ENCODE peak calls at places on chromosomes 5 and 9, in seven cellular contexts. One of them, this sample, is unnamed.

GRCh38 chr5:152994040-152994439 is 496.4 kb upstream of the GRIA1 start:
- DNase-seq in MM.1S: no peak
- DNase-seq in GM23338: no peak
- DNase-seq in SK-N-SH: no peak
- DNase-seq in OCI-LY7: no peak
- DNase-seq in PC-3: no peak
- DNase-seq in HCT116: no peak
- DNase-seq in this sample: no peak

GRCh38 chr9:29325855-29326254 is 1752.6 kb upstream of the C9orf72 start:
- DNase-seq in MM.1S: no peak
- DNase-seq in OCI-LY7: no peak
- DNase-seq in PC-3: no peak
- DNase-seq in SK-N-SH: no peak
- DNase-seq in HCT116: no peak
- DNase-seq in GM23338: peak; percentile 76
- DNase-seq in this sample: no peak

GRCh38 chr5:137751869-137752491 is 2.2 kb downstream of the HNRNPA0 start:
- DNase-seq in MM.1S: peak; percentile 39
- DNase-seq in OCI-LY7: peak; percentile 57
- DNase-seq in SK-N-SH: peak; percentile 32
- DNase-seq in GM23338: peak; percentile 79
- DNase-seq in HCT116: peak; percentile 64
- DNase-seq in PC-3: peak; percentile 68
- DNase-seq in this sample: peak; percentile 76

GRCh38 chr5:88049737-88050136 is 218.9 kb downstream of the TMEM161B start:
- DNase-seq in SK-N-SH: no peak
- DNase-seq in HCT116: no peak
- DNase-seq in OCI-LY7: no peak
- DNase-seq in MM.1S: no peak
- DNase-seq in PC-3: no peak
- DNase-seq in GM23338: peak; percentile 19
- DNase-seq in this sample: no peak

GRCh38 chr9:81594415-81594814 is 94.9 kb downstream of the TLE1 start:
- DNase-seq in MM.1S: no peak
- DNase-seq in PC-3: no peak
- DNase-seq in HCT116: no peak
- DNase-seq in GM23338: no peak
- DNase-seq in OCI-LY7: no peak
- DNase-seq in SK-N-SH: no peak
- DNase-seq in this sample: no peak

GRCh38 chr5:68230285-68230684 is 14.7 kb downstream of the PIK3R1 start:
- DNase-seq in OCI-LY7: no peak
- DNase-seq in SK-N-SH: no peak
- DNase-seq in MM.1S: no peak
- DNase-seq in GM23338: no peak
- DNase-seq in HCT116: no peak
- DNase-seq in PC-3: no peak
- DNase-seq in this sample: no peak

GRCh38 chr5:113891491-113891890 is 378.0 kb downstream of the YTHDC2 start:
- DNase-seq in OCI-LY7: no peak
- DNase-seq in MM.1S: no peak
- DNase-seq in PC-3: no peak
- DNase-seq in GM23338: peak; percentile 37
- DNase-seq in SK-N-SH: no peak
- DNase-seq in HCT116: no peak
- DNase-seq in this sample: no peak

GRCh38 chr9:14782652-14783051 is 60.1 kb upstream of the CER1 start:
- DNase-seq in HCT116: no peak
- DNase-seq in PC-3: peak; percentile 49
- DNase-seq in GM23338: no peak
- DNase-seq in OCI-LY7: no peak
- DNase-seq in SK-N-SH: no peak
- DNase-seq in MM.1S: no peak
- DNase-seq in this sample: no peak

GRCh38 chr5:137613554-137614265 is 114.6 kb upstream of the SPOCK1 start:
- DNase-seq in MM.1S: no peak
- DNase-seq in SK-N-SH: no peak
- DNase-seq in OCI-LY7: no peak
- DNase-seq in PC-3: peak; percentile 13
- DNase-seq in GM23338: no peak
- DNase-seq in HCT116: no peak
- DNase-seq in this sample: no peak

GRCh38 chr5:173781826-173782670 is 106.1 kb upstream of the CPEB4 start:
- DNase-seq in OCI-LY7: peak; percentile 75
- DNase-seq in PC-3: peak; percentile 75
- DNase-seq in SK-N-SH: peak; percentile 54
- DNase-seq in MM.1S: no peak
- DNase-seq in GM23338: no peak
- DNase-seq in HCT116: no peak
- DNase-seq in this sample: peak; percentile 68
- H3K9me2 ChIP-seq in OCI-LY7: no peaks in the 10 kb centered on the region
- H3K9me2 ChIP-seq in PC-3: no peaks in the 10 kb centered on the region
- H3K9me2 ChIP-seq in SK-N-SH: no peaks in the 10 kb centered on the region
- H3K9me2 ChIP-seq in MM.1S: no peaks in the 10 kb centered on the region
- H3K9me2 ChIP-seq in GM23338: peaks cover 3% of the 10 kb centered on the region
- H3K9me2 ChIP-seq in HCT116: no peaks in the 10 kb centered on the region
- H3K9me2 ChIP-seq in this sample: no peaks in the 10 kb centered on the region

GRCh38 chr9:126915281-126915816 is 767 bp downstream of the RALGPS1 start:
- DNase-seq in MM.1S: peak; percentile 85
- DNase-seq in OCI-LY7: peak; percentile 61
- DNase-seq in SK-N-SH: no peak
- DNase-seq in HCT116: peak; percentile 19
- DNase-seq in GM23338: peak; percentile 96
- DNase-seq in PC-3: peak; percentile 61
- DNase-seq in this sample: peak; percentile 94

GRCh38 chr9:126914458-126915280 is at the start of gene RALGPS1:
- DNase-seq in PC-3: peak; percentile 91
- DNase-seq in GM23338: peak; percentile 99
- DNase-seq in SK-N-SH: peak; percentile 99
- DNase-seq in MM.1S: peak; percentile 99
- DNase-seq in HCT116: peak; percentile 91
- DNase-seq in OCI-LY7: peak; percentile 95
- DNase-seq in this sample: peak; percentile 98

GRCh38 chr9:126915846-126916543 is 1.4 kb downstream of the RALGPS1 start:
- DNase-seq in MM.1S: no peak
- DNase-seq in HCT116: no peak
- DNase-seq in GM23338: no peak
- DNase-seq in SK-N-SH: no peak
- DNase-seq in OCI-LY7: no peak
- DNase-seq in PC-3: no peak
- DNase-seq in this sample: peak; percentile 56

GRCh38 chr9:126919193-126919592 is 4.6 kb downstream of the RALGPS1 start:
- DNase-seq in SK-N-SH: no peak
- DNase-seq in MM.1S: no peak
- DNase-seq in HCT116: no peak
- DNase-seq in OCI-LY7: no peak
- DNase-seq in PC-3: no peak
- DNase-seq in GM23338: no peak
- DNase-seq in this sample: peak; percentile 30

GRCh38 chr9:126916909-126917308 is 2.3 kb downstream of the RALGPS1 start:
- DNase-seq in OCI-LY7: peak; percentile 30
- DNase-seq in PC-3: no peak
- DNase-seq in HCT116: peak; percentile 16
- DNase-seq in GM23338: peak; percentile 58
- DNase-seq in MM.1S: no peak
- DNase-seq in SK-N-SH: no peak
- DNase-seq in this sample: no peak
- TF ChIP-seq CTCF in OCI-LY7: peak; percentile 50
- TF ChIP-seq CTCF in PC-3: no peak
- TF ChIP-seq CTCF in HCT116: peak; percentile 36
- TF ChIP-seq CTCF in GM23338: peak; percentile 47
- TF ChIP-seq CTCF in MM.1S: peak; percentile 11
- TF ChIP-seq CTCF in SK-N-SH: peak; percentile 9
- TF ChIP-seq CTCF in this sample: no peak

GRCh38 chr9:109164040-109164439 is 3.0 kb downstream of the FRRS1L start:
- DNase-seq in GM23338: no peak
- DNase-seq in SK-N-SH: no peak
- DNase-seq in HCT116: no peak
- DNase-seq in OCI-LY7: peak; percentile 51
- DNase-seq in PC-3: no peak
- DNase-seq in MM.1S: no peak
- DNase-seq in this sample: no peak

GRCh38 chr9:109166171-109166770 is 778 bp downstream of the FRRS1L start:
- DNase-seq in GM23338: peak; percentile 42
- DNase-seq in MM.1S: no peak
- DNase-seq in HCT116: no peak
- DNase-seq in PC-3: no peak
- DNase-seq in SK-N-SH: peak; percentile 51
- DNase-seq in OCI-LY7: no peak
- DNase-seq in this sample: no peak

GRCh38 chr9:109167716-109168115 is 667 bp upstream of the FRRS1L start:
- DNase-seq in PC-3: no peak
- DNase-seq in SK-N-SH: peak; percentile 20
- DNase-seq in GM23338: no peak
- DNase-seq in MM.1S: no peak
- DNase-seq in HCT116: no peak
- DNase-seq in OCI-LY7: no peak
- DNase-seq in this sample: no peak

GRCh38 chr9:109168170-109168569 is 1.1 kb upstream of the FRRS1L start:
- DNase-seq in PC-3: no peak
- DNase-seq in SK-N-SH: no peak
- DNase-seq in HCT116: no peak
- DNase-seq in OCI-LY7: no peak
- DNase-seq in MM.1S: no peak
- DNase-seq in GM23338: no peak
- DNase-seq in this sample: no peak

DNA sequence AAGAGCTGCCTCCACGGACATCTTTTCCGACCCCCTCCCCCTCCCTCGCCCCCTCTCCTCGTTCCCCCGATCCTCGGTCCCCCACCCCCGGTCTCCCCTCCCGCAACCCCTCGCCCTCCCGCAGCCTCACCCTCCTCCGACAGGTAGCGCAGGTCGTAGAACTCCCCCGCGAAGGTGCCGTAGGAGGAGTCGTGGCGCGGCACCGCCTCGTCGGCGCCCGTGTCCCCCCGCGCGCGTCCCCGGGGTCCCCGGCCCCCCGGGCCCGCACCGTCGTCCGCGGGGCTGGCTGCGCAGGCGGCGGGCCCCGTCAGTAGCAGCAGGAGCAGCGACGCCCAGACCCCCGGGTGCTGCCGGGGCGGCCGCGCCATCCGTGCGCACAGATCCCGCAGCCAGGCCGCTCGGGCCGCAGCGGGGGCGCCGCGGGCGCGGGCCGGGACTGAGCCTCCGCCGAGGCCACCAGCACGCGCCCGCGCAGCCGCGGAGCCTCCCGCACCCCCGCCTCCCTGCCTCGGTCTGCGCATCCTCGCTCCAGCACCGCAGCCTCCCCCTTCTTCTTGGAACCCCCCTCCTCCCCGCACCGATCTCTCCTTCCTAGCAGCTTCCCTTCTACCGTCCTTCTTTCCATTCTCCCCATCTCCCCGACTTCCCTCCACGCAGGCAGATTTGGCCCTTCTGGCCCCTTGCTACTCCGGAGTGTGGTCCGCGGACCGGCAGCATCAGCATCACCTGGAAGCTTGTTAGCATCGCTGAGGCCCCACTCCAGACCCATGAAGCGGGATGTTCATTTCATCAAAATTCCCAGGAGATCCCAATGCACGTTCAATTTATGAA is at the start of gene FRRS1L:
- DNase-seq in SK-N-SH: peak; percentile 91
- DNase-seq in OCI-LY7: no peak
- DNase-seq in MM.1S: no peak
- DNase-seq in GM23338: peak; percentile 71
- DNase-seq in HCT116: no peak
- DNase-seq in PC-3: no peak
- DNase-seq in this sample: peak; percentile 50
- TF ChIP-seq EZH2phosphoT487 in SK-N-SH: no peak
- TF ChIP-seq EZH2phosphoT487 in OCI-LY7: no peak
- TF ChIP-seq EZH2phosphoT487 in MM.1S: no peak
- TF ChIP-seq EZH2phosphoT487 in GM23338: no peak
- TF ChIP-seq EZH2phosphoT487 in HCT116: no peak
- TF ChIP-seq EZH2phosphoT487 in PC-3: no peak
- TF ChIP-seq EZH2phosphoT487 in this sample: no peak

GRCh38 chr5:12214631-12215030 is 310.4 kb upstream of the CTNND2 start:
- DNase-seq in GM23338: no peak
- DNase-seq in SK-N-SH: no peak
- DNase-seq in PC-3: peak; percentile 69
- DNase-seq in HCT116: no peak
- DNase-seq in MM.1S: no peak
- DNase-seq in OCI-LY7: no peak
- DNase-seq in this sample: no peak
- H3K9me2 ChIP-seq in GM23338: peaks cover 4% of the 10 kb centered on the region
- H3K9me2 ChIP-seq in SK-N-SH: no peaks in the 10 kb centered on the region
- H3K9me2 ChIP-seq in PC-3: no peaks in the 10 kb centered on the region
- H3K9me2 ChIP-seq in HCT116: no peaks in the 10 kb centered on the region
- H3K9me2 ChIP-seq in MM.1S: no peaks in the 10 kb centered on the region
- H3K9me2 ChIP-seq in OCI-LY7: no peaks in the 10 kb centered on the region
- H3K9me2 ChIP-seq in this sample: no peaks in the 10 kb centered on the region

GRCh38 chr9:125544988-125545651 is 161.9 kb downstream of the MAPKAP1 start:
- DNase-seq in OCI-LY7: no peak
- DNase-seq in HCT116: no peak
- DNase-seq in PC-3: peak; percentile 4
- DNase-seq in MM.1S: no peak
- DNase-seq in SK-N-SH: no peak
- DNase-seq in GM23338: no peak
- DNase-seq in this sample: peak; percentile 59
- TF ChIP-seq CTCF in OCI-LY7: no peak
- TF ChIP-seq CTCF in HCT116: no peak
- TF ChIP-seq CTCF in PC-3: no peak
- TF ChIP-seq CTCF in MM.1S: no peak
- TF ChIP-seq CTCF in SK-N-SH: no peak
- TF ChIP-seq CTCF in GM23338: no peak
- TF ChIP-seq CTCF in this sample: no peak

DNA sequence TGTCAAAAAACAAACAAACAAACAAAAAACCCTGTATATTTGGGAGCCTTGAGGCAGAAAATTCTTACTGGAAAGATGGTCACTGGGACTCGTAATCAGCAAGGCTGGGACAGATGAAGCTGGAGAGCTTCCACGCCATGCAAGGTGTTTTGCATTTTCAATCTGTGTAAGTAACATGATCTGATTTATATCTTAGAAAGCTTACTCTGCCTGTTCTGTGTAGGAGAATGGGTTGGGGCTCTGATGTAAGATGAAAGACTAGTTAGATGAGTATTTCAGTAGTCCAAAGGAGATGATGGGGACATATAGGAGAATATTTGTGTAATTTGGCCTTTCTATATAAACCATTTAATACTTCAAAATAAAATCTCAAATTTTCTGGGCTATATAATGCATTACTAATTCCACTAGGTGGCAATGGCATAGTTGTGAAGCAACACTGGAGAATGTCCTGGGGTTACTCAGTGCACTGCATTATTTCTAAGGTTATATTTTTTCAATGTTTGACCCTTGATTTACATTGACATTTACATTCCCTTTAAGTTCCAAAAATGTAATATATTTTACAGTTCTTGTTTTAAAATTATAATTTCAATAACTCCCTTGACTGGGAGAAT is 21.9 kb upstream of the FSD1L start:
- DNase-seq in MM.1S: peak; percentile 32
- DNase-seq in OCI-LY7: peak; percentile 33
- DNase-seq in SK-N-SH: peak; percentile 52
- DNase-seq in PC-3: peak; percentile 50
- DNase-seq in GM23338: peak; percentile 33
- DNase-seq in HCT116: no peak
- DNase-seq in this sample: no peak
- TF ChIP-seq EZH2phosphoT487 in MM.1S: no peak
- TF ChIP-seq EZH2phosphoT487 in OCI-LY7: no peak
- TF ChIP-seq EZH2phosphoT487 in SK-N-SH: no peak
- TF ChIP-seq EZH2phosphoT487 in PC-3: no peak
- TF ChIP-seq EZH2phosphoT487 in GM23338: no peak
- TF ChIP-seq EZH2phosphoT487 in HCT116: no peak
- TF ChIP-seq EZH2phosphoT487 in this sample: no peak